ENCODE peak calls at places on chromosome 7, in seven cellular contexts. J is prostate gland, R is thoracic aorta, A is mammary epithelial cell, O is astrocyte, X is cardiac muscle cell, N is testis. V is an unnamed sample. For H3K4me1 and H3K27me3, the result is how much of the 10 kb centered on the place peaks cover.

GRCh38 chr7:5283421-5284303 is 919 bp downstream of the SLC29A4 start:
- DNase-seq in J (no peak), R (no peak), A (no peak), O (no peak), X (no peak), N (no peak), V (no peak)

GRCh38 chr7:32257632-32258031 is 187.4 kb upstream of the PDE1C start:
- DNase-seq in J (no peak), R (no peak), A (no peak), O (no peak), X (no peak), N (no peak), V (no peak)

GRCh38 chr7:33932832-33933468 is 27.6 kb downstream of the BMPER start:
- DNase-seq in J (peak), R (peak), A (peak), O (peak), X (peak), N (peak), V (peak)

GRCh38 chr7:49776994-49777393 is 3.6 kb downstream of the VWC2 start:
- DNase-seq in J (no peak), R (no peak), A (no peak), O (no peak), X (peak), N (peak), V (no peak)

GRCh38 chr7:47444376-47445098 is 137.4 kb downstream of the TNS3 start:
- DNase-seq in J (no peak), R (no peak), A (peak), O (no peak), X (peak), N (no peak), V (no peak)

GRCh38 chr7:66050990-66051424 is 24.6 kb upstream of the ASL start:
- DNase-seq in J (peak), R (no peak), A (peak), O (peak), X (peak), N (no peak), V (no peak)

GRCh38 chr7:38318803-38319416 is 45.5 kb upstream of the TARP start:
- DNase-seq in J (peak), R (no peak), A (peak), O (peak), X (peak), N (peak), V (no peak)

GRCh38 chr7:112550468-112551060 is 69.8 kb downstream of the LSMEM1 start:
- DNase-seq in J (peak), R (no peak), A (peak), O (peak), X (peak), N (no peak), V (no peak)

GRCh38 chr7:21941570-21942224 is 4.0 kb downstream of the CDCA7L start:
- DNase-seq in J (no peak), R (no peak), A (peak), O (peak), X (no peak), N (no peak), V (no peak)

GRCh38 chr7:95229301-95229700 is 95.0 kb downstream of the PON1 start:
- DNase-seq in J (no peak), R (no peak), A (no peak), O (no peak), X (no peak), N (no peak), V (no peak)

GRCh38 chr7:135349746-135350145 is 116.1 kb downstream of the STRA8 start:
- DNase-seq in J (no peak), R (no peak), A (no peak), O (peak), X (no peak), N (no peak), V (no peak)

GRCh38 chr7:133977409-133978274 is 149.5 kb upstream of the LRGUK start:
- DNase-seq in J (no peak), R (no peak), A (no peak), O (no peak), X (no peak), N (no peak), V (no peak)

GRCh38 chr7:29243777-29244655 is 49.4 kb downstream of the CHN2 start:
- DNase-seq in J (no peak), R (no peak), A (no peak), O (no peak), X (no peak), N (no peak), V (no peak)

GRCh38 chr7:136496526-136496925 is 371.9 kb upstream of the CHRM2 start:
- DNase-seq in J (no peak), R (no peak), A (no peak), O (no peak), X (peak), N (no peak), V (no peak)

GRCh38 chr7:47253650-47254080 is 328.2 kb downstream of the TNS3 start:
- DNase-seq in J (no peak), R (no peak), A (peak), O (peak), X (peak), N (peak), V (no peak)

GRCh38 chr7:92621026-92621540 is 30.9 kb upstream of the FAM133B start:
- DNase-seq in J (peak), R (no peak), A (peak), O (peak), X (peak), N (peak), V (no peak)

GRCh38 chr7:82722946-82723345 is 279.4 kb upstream of the CACNA2D1 start:
- DNase-seq in J (no peak), R (no peak), A (no peak), O (no peak), X (no peak), N (no peak), V (no peak)

GRCh38 chr7:392822-393221 is 102.9 kb downstream of the FOXL3 start:
- DNase-seq in J (no peak), R (no peak), A (no peak), O (no peak), X (no peak), N (no peak), V (no peak)
- TF ChIP-seq CTCF in J (no peak), R (no peak), A (no peak), O (no peak), X (no peak), N (no peak), V (no peak)

GRCh38 chr7:148962515-148962822 is 65.8 kb downstream of the PDIA4 start:
- DNase-seq in J (no peak), R (no peak), A (no peak), O (no peak), X (no peak), N (no peak), V (no peak)

GRCh38 chr7:148958061-148958460 is 70.2 kb downstream of the PDIA4 start:
- DNase-seq in J (no peak), R (no peak), A (no peak), O (no peak), X (no peak), N (no peak), V (no peak)

GRCh38 chr7:148962823-148963582 is 65.3 kb downstream of the PDIA4 start:
- DNase-seq in J (peak), R (no peak), A (peak), O (peak), X (peak), N (peak), V (no peak)

GRCh38 chr7:148963583-148964509 is 64.5 kb downstream of the PDIA4 start:
- DNase-seq in J (no peak), R (no peak), A (no peak), O (no peak), X (no peak), N (no peak), V (no peak)

GRCh38 chr7:148959726-148960125 is 68.6 kb downstream of the PDIA4 start:
- DNase-seq in J (no peak), R (no peak), A (no peak), O (no peak), X (no peak), N (no peak), V (no peak)
- H3K4me1 ChIP-seq in J (under half), R (under half), A (under half), O (under half), X (under half), N (under half), V (under half)

GRCh38 chr7:26078437-26079362 is 73.3 kb upstream of the NFE2L3 start:
- DNase-seq in J (peak), R (no peak), A (peak), O (peak), X (peak), N (peak), V (no peak)

GRCh38 chr7:26084418-26084817 is 67.6 kb upstream of the NFE2L3 start:
- DNase-seq in J (no peak), R (no peak), A (no peak), O (no peak), X (no peak), N (no peak), V (no peak)

GRCh38 chr7:26083113-26083512 is 68.9 kb upstream of the NFE2L3 start:
- DNase-seq in J (no peak), R (no peak), A (peak), O (peak), X (no peak), N (no peak), V (no peak)

GRCh38 chr7:26085771-26086170 is 66.2 kb upstream of the NFE2L3 start:
- DNase-seq in J (no peak), R (no peak), A (no peak), O (no peak), X (no peak), N (no peak), V (no peak)

GRCh38 chr7:26081627-26082026 is 70.4 kb upstream of the NFE2L3 start:
- DNase-seq in J (no peak), R (no peak), A (no peak), O (no peak), X (peak), N (no peak), V (no peak)
- H3K27me3 ChIP-seq in J (under half), R (under half), A (under half), O (under half), X (under half), N (under half), V (under half)

DNA sequence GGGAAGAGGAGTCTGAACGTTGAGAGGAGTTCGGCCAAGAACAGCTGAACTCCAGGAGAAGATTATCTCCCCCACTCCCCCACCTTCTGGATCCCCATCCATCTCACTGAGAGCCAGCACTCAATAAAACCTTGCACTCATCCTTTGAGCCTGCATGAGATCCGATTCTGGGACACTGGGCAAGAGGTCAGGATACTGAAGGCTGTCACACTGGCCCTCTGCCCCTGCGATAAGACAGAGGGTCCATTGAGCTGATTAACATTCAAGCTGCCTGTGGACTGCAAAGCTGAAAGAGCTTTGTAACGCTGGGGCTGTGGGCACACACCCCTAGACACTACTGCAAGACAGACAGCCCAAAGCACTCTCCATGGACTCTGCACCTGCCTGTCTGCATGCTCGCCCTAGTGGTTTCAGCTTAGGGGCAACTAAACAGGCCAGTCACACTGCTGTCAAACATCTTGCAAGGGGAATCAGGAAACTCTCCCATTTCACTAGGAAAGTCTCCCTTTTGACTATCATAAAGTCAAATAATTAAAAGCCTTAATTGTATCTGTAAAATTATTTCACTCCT is 42.3 kb upstream of the CNTNAP2 start:
- DNase-seq in J (no peak), R (no peak), A (no peak), O (no peak), X (peak), N (no peak), V (no peak)
- TF ChIP-seq CTCF in J (no peak), R (no peak), A (no peak), O (no peak), X (no peak), N (no peak), V (no peak)

GRCh38 chr7:77570330-77571011 is 33.4 kb downstream of the PTPN12 start:
- DNase-seq in J (no peak), R (no peak), A (peak), O (peak), X (no peak), N (no peak), V (no peak)

GRCh38 chr7:77563275-77563674 is 26.2 kb downstream of the PTPN12 start:
- DNase-seq in J (no peak), R (no peak), A (no peak), O (no peak), X (no peak), N (no peak), V (no peak)

GRCh38 chr7:77569514-77570232 is 32.6 kb downstream of the PTPN12 start:
- DNase-seq in J (no peak), R (no peak), A (no peak), O (peak), X (no peak), N (no peak), V (no peak)

GRCh38 chr7:77565917-77566316 is 28.8 kb downstream of the PTPN12 start:
- DNase-seq in J (no peak), R (no peak), A (peak), O (peak), X (no peak), N (no peak), V (no peak)

GRCh38 chr7:77566421-77566820 is 29.3 kb downstream of the PTPN12 start:
- DNase-seq in J (no peak), R (no peak), A (no peak), O (no peak), X (no peak), N (no peak), V (no peak)
- H3K4me1 ChIP-seq in J (under half), R (under half), A (under half), O (under half), X (under half), N (under half), V (under half)

GRCh38 chr7:132179681-132180080 is 396.6 kb downstream of the PLXNA4 start:
- DNase-seq in J (no peak), R (no peak), A (no peak), O (no peak), X (no peak), N (no peak), V (no peak)
- H3K27me3 ChIP-seq in J (under half), R (under half), A (under half), O (under half), X (under half), N (under half), V (under half)

DNA sequence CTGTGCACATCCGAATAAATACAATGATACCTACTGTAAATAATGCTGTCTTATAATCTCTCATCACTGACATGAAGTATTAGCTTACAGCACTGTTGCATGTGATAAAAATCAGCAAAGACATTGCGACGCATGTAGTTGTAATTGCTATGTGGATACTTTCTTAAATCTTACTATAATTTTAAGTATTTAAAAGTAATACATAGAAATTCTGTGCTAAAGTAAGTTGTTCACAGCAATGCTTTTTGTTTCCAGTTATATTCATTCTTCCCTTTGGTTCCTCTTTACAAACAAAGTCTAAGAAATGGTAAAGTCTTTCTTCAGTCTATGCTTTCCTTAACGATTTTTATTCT is 113.7 kb upstream of the DGKB start:
- DNase-seq in J (no peak), R (no peak), A (no peak), O (no peak), X (no peak), N (no peak), V (no peak)
- TF ChIP-seq CTCF in J (no peak), R (no peak), A (no peak), O (no peak), X (no peak), N (no peak), V (no peak)

GRCh38 chr7:2713978-2714377 is 26.0 kb downstream of the AMZ1 start:
- DNase-seq in J (no peak), R (no peak), A (no peak), O (no peak), X (no peak), N (no peak), V (no peak)
- H3K4me1 ChIP-seq in J (under half), R (under half), A (under half), O (under half), X (half or more), N (under half), V (under half)

DNA sequence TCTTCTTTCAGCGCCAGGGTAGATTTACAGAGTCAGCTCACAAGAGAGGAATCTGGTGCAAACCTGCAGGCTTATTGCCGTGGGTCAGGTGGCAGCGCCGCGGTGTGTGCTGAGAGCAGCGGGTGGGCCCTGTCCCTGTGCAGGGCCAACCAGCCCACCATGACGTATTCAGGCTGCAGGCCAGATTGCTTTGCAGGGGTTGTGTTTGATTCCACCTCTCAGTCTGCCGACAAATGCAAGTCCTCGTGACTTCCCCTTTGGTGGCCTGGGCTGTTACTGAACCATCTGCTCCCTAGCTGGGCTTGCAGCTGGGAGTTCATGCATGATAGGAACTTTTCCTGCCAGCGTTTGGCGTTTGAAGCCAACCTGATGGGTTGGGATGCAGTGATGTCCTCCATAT is 66.7 kb upstream of the LEP start:
- DNase-seq in J (no peak), R (no peak), A (no peak), O (no peak), X (no peak), N (no peak), V (no peak)
- H3K27me3 ChIP-seq in J (under half), R (under half), A (under half), O (half or more), X (half or more), N (under half), V (under half)

V was measured in ascending aorta.